ENCODE peak calls at places on chromosome 5, in five cellular contexts. Z is body of pancreas, T is ovary, S is transverse colon, B is A549. A is an unnamed sample.
A peak's percentile ranks its signal among the peaks of the same experiment; 100 is the strongest.

GRCh38 chr5:68242743-68243142 is 27.2 kb downstream of the PIK3R1 start:
- DNase-seq in Z (no peak), S (no peak), B (no peak), T (no peak), A (no peak)

GRCh38 chr5:50667079-50667652 is 729 bp downstream of the PARP8 start:
- DNase-seq in S (peak; percentile 52), B (peak; percentile 23), T (peak; percentile 62), Z (peak; percentile 57), A (no peak)

GRCh38 chr5:5886812-5887486 is 464.5 kb downstream of the ICE1 start:
- DNase-seq in Z (peak; percentile 44), S (peak; percentile 19), B (peak; percentile 14), T (no peak), A (peak; percentile 17)

GRCh38 chr5:177241768-177242167 is 61.8 kb downstream of the RAB24 start:
- DNase-seq in S (no peak), Z (no peak), T (no peak), B (no peak), A (no peak)

GRCh38 chr5:1542755-1543154 is 19.0 kb upstream of the LPCAT1 start:
- DNase-seq in Z (peak; percentile 26), B (peak; percentile 86), T (peak; percentile 40), S (peak; percentile 55), A (no peak)

GRCh38 chr5:633521-633955 is 21.4 kb downstream of the CEP72 start:
- DNase-seq in T (peak; percentile 11), S (no peak), B (peak; percentile 37), Z (no peak), A (no peak)

GRCh38 chr5:84565866-84566265 is 181.2 kb upstream of the EDIL3 start:
- DNase-seq in B (no peak), Z (no peak), T (no peak), S (no peak), A (no peak)

GRCh38 chr5:171092194-171092593 is 216.9 kb upstream of the TLX3 start:
- DNase-seq in B (peak; percentile 3), T (no peak), Z (no peak), S (no peak), A (no peak)

GRCh38 chr5:27403248-27403882 is 365.0 kb upstream of the CDH9 start:
- DNase-seq in T (no peak), S (no peak), Z (no peak), B (peak; percentile 47), A (no peak)

GRCh38 chr5:79774171-79774854 is 84.7 kb downstream of the CMYA5 start:
- DNase-seq in Z (no peak), S (no peak), B (peak; percentile 31), T (no peak), A (no peak)

GRCh38 chr5:154196955-154197652 is 6.6 kb downstream of the GALNT10 start:
- DNase-seq in B (peak; percentile 51), T (no peak), S (no peak), Z (no peak), A (no peak)

GRCh38 chr5:173807150-173807784 is 80.9 kb upstream of the CPEB4 start:
- DNase-seq in B (no peak), Z (no peak), S (no peak), T (no peak), A (no peak)

GRCh38 chr5:119323630-119324000 is 32.2 kb upstream of the TNFAIP8 start:
- DNase-seq in T (no peak), S (no peak), B (peak; percentile 40), Z (no peak), A (no peak)

GRCh38 chr5:119322312-119322947 is 33.4 kb upstream of the TNFAIP8 start:
- DNase-seq in Z (no peak), T (no peak), S (no peak), B (no peak), A (no peak)

GRCh38 chr5:119319890-119320289 is 35.9 kb upstream of the TNFAIP8 start:
- DNase-seq in B (no peak), S (no peak), T (no peak), Z (no peak), A (no peak)

GRCh38 chr5:119322948-119323629 is 32.7 kb upstream of the TNFAIP8 start:
- DNase-seq in B (peak; percentile 45), Z (no peak), S (no peak), T (no peak), A (no peak)

GRCh38 chr5:119321569-119322311 is 34.1 kb upstream of the TNFAIP8 start:
- DNase-seq in T (no peak), S (no peak), Z (no peak), B (no peak), A (no peak)
- H3K27ac ChIP-seq in T (no peak overlapping the region), S (no peak overlapping the region), Z (no peak overlapping the region), B (peak overlapping the region; percentile 86), A (peak overlapping the region; percentile 60)

GRCh38 chr5:65142007-65142406 is 339.7 kb downstream of the ADAMTS6 start:
- DNase-seq in T (no peak), Z (no peak), S (no peak), B (no peak), A (no peak)
- TF ChIP-seq CTCF in T (no peak), Z (no peak), S (no peak), B (no peak), A (no peak)

GRCh38 chr5:141241496-141241895 is 3.7 kb upstream of the PCDHB15 start:
- DNase-seq in T (no peak), S (no peak), Z (no peak), B (no peak), A (no peak)
- H3K9me3 ChIP-seq in T (peaks cover 45% of the 10 kb centered on the region), S (peaks cover 71% of the 10 kb centered on the region), Z (peaks cover 83% of the 10 kb centered on the region), B (peaks cover 44% of the 10 kb centered on the region), A (peaks cover 85% of the 10 kb centered on the region)

GRCh38 chr5:40332945-40333344 is 346.8 kb upstream of the PTGER4 start:
- DNase-seq in S (no peak), Z (no peak), T (no peak), B (no peak), A (no peak)
- H3K27ac ChIP-seq in S (no peak overlapping the region), Z (no peak overlapping the region), T (no peak overlapping the region), B (no peak overlapping the region), A (no peak overlapping the region)

GRCh38 chr5:41722359-41722950 is 147.8 kb downstream of the OXCT1 start:
- DNase-seq in T (no peak), B (no peak), Z (no peak), S (no peak), A (no peak)
- TF ChIP-seq CTCF in T (no peak), B (no peak), Z (no peak), S (no peak), A (no peak)

GRCh38 chr5:12413585-12413984 is 509.3 kb upstream of the CTNND2 start:
- DNase-seq in S (no peak), Z (no peak), B (no peak), T (no peak), A (no peak)

GRCh38 chr5:12413075-12413474 is 508.8 kb upstream of the CTNND2 start:
- DNase-seq in S (no peak), Z (no peak), T (no peak), B (no peak), A (no peak)

DNA sequence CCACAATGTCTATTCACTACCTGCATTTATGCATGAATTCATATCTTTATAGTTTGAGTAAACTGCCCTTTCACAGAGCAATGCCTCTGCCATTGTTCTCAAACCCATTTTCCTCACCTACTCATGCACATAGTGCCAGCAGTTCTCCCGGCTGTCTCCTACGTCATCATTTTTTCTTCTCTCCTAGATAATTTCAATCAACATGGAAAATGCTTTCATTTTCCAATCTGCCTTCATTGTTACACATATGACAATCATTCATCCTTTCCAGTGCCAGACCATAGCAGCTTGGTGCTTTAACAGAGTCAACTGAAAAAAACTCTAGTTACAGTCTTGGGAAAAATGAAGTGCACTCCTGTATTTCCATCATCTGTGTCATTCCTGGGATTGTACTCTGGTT is 514.8 kb upstream of the CTNND2 start:
- DNase-seq in Z (no peak), S (no peak), B (no peak), T (no peak), A (no peak)
- H3K9me3 ChIP-seq in Z (no peaks in the 10 kb centered on the region), S (no peaks in the 10 kb centered on the region), B (no peaks in the 10 kb centered on the region), T (no peaks in the 10 kb centered on the region), A (no peaks in the 10 kb centered on the region)

GRCh38 chr5:151596839-151597539 is 5.9 kb upstream of the FAT2 start:
- DNase-seq in S (no peak), T (no peak), B (no peak), Z (no peak), A (no peak)
- H3K27ac ChIP-seq in S (no peak overlapping the region), T (no peak overlapping the region), B (no peak overlapping the region), Z (no peak overlapping the region), A (no peak overlapping the region)

DNA sequence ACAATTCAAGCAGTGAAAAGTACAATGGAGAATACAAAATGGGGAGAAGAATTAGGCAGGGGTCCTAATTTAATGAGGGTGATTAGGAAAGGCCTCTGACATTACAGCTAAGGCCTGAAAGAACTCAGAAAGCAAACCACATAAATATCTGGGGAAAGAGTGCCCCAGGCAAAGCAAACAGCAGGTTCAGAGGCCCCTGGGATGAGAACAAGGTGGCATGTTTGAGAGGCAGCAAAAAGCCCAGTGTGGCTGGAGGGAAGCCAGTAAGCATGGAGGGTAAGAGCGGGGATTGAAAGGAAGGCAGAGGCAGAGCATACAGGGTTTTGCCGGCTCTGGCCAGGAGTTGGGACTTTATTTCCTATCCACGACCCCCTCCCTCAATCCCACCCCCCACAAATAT is 33.4 kb upstream of the VDAC1 start:
- DNase-seq in T (no peak), Z (no peak), B (no peak), S (no peak), A (no peak)
- TF ChIP-seq CTCF in T (no peak), Z (no peak), B (no peak), S (no peak), A (no peak)